ENCODE peak calls at places on chromosomes 1 and 21, in nine cellular contexts. I is NCI-H460; M is neural crest cell; R is NCI-H69; T is stimulated activated naive CD8-positive, alpha-beta T cell treated with anti-CD3 and anti-CD28 coated beads, Interleukin-15, Interleukin-2, amounts not matched to agents 100 U/mL and 50 U/mL, for 24 hours; S is RWPE1; H is MM.1S; Z is NCI-H1436; L is mesothelial cell of epicardium. N is an unnamed sample.

GRCh38 chr21:46049890-46050650 is 47.8 kb upstream of the COL6A2 start:
- DNase-seq in L (peak), Z (no peak), M (no peak), R (no peak), I (no peak), H (no peak), S (no peak), T (no peak), N (no peak)

GRCh38 chr1:174788981-174789380 is 210.8 kb upstream of the CACYBP start:
- DNase-seq in L (no peak), H (peak), R (no peak), M (no peak), Z (no peak), S (peak), T (no peak), I (no peak), N (peak)

GRCh38 chr1:52530563-52531144 is 22.2 kb downstream of the TUT4 start:
- DNase-seq in R (no peak), Z (no peak), M (no peak), S (no peak), H (no peak), I (no peak), L (no peak), T (no peak), N (no peak)

GRCh38 chr1:29706936-29707335 is 470.6 kb downstream of the PTPRU start:
- DNase-seq in H (peak), Z (peak), L (no peak), T (peak), I (no peak), S (peak), M (peak), R (peak), N (peak)

GRCh38 chr1:48329489-48329888 is 107.0 kb downstream of the SLC5A9 start:
- DNase-seq in S (no peak), L (no peak), R (no peak), Z (no peak), M (no peak), T (no peak), H (no peak), I (no peak), N (no peak)

GRCh38 chr1:2604156-2604853 is 17.7 kb downstream of the PRXL2B start:
- DNase-seq in H (no peak), L (no peak), M (no peak), I (no peak), R (no peak), Z (no peak), S (no peak), T (no peak), N (no peak)

GRCh38 chr1:24283326-24284155 is 35.6 kb upstream of the GRHL3 start:
- DNase-seq in M (no peak), T (no peak), Z (no peak), H (no peak), R (no peak), S (peak), I (peak), L (no peak), N (peak)

GRCh38 chr1:5119496-5120234 is 465.3 kb downstream of the AJAP1 start:
- DNase-seq in R (peak), L (no peak), I (no peak), Z (no peak), M (peak), T (no peak), H (no peak), S (no peak), N (no peak)

GRCh38 chr1:27430903-27431653 is 38.7 kb downstream of the GPR3 start:
- DNase-seq in T (no peak), Z (no peak), R (no peak), M (no peak), L (no peak), H (peak), S (no peak), I (no peak), N (peak)

GRCh38 chr1:52032785-52033131 is 852 bp downstream of the KTI12 start:
- DNase-seq in T (peak), M (peak), Z (peak), S (no peak), I (peak), L (no peak), R (peak), H (peak), N (peak)

GRCh38 chr1:8314346-8315280 is 3.3 kb upstream of the SLC45A1 start:
- DNase-seq in T (peak), S (peak), L (peak), R (peak), M (peak), Z (peak), I (peak), H (no peak), N (peak)

GRCh38 chr1:95371666-95372320 is 137.8 kb downstream of the RWDD3 start:
- DNase-seq in H (no peak), I (no peak), R (peak), S (no peak), T (no peak), M (no peak), Z (peak), L (no peak), N (no peak)

GRCh38 chr1:168224991-168225390 is 813 bp upstream of the SFT2D2 start:
- DNase-seq in T (no peak), Z (no peak), L (no peak), M (no peak), I (no peak), R (no peak), H (no peak), S (no peak), N (no peak)

GRCh38 chr1:40363721-40364120 is 9.8 kb upstream of the SMAP2 start:
- DNase-seq in R (peak), I (no peak), S (no peak), L (no peak), T (peak), H (no peak), Z (no peak), M (no peak), N (peak)

GRCh38 chr1:2032737-2033136 is 13.6 kb downstream of the GABRD start:
- DNase-seq in R (no peak), T (no peak), S (no peak), L (no peak), H (no peak), M (no peak), Z (no peak), I (no peak), N (no peak)

GRCh38 chr1:98962156-98962555 is 42.5 kb downstream of the PLPPR5 start:
- DNase-seq in H (no peak), Z (no peak), T (no peak), L (no peak), I (no peak), S (no peak), M (no peak), R (no peak), N (peak)